ENCODE peak calls at places on chromosomes 13 and 19, in seven cellular contexts. One of them, this sample, is unnamed.
A peak's percentile ranks its signal among the peaks of the same experiment; 100 is the strongest.

GRCh38 chr13:111853766-111854165 is 213.2 kb upstream of the SOX1 start:
- DNase-seq in NCI-H1092 treated with DMSO at 0.1 percent for 48 hours: peak; percentile 100
- DNase-seq in fibroblast of gingiva: no peak
- DNase-seq in HEK293T: no peak
- DNase-seq in stimulated activated CD8-positive, alpha-beta memory T cell treated with anti-CD3 and anti-CD28 coated beads, Interleukin-15, amount 100 ng/mL, for 1 hour: no peak
- DNase-seq in stimulated activated CD4-positive, alpha-beta T cell treated with anti-CD3 and anti-CD28 coated beads, TNF-alpha, amount 100 ng/mL, for 1 hour: no peak
- DNase-seq in AG04450: no peak
- DNase-seq in this sample: no peak

GRCh38 chr13:20332361-20333096 is 100.4 kb upstream of the GJB6 start:
- DNase-seq in NCI-H1092 treated with DMSO at 0.1 percent for 48 hours: no peak
- DNase-seq in fibroblast of gingiva: peak; percentile 39
- DNase-seq in HEK293T: no peak
- DNase-seq in stimulated activated CD8-positive, alpha-beta memory T cell treated with anti-CD3 and anti-CD28 coated beads, Interleukin-15, amount 100 ng/mL, for 1 hour: no peak
- DNase-seq in stimulated activated CD4-positive, alpha-beta T cell treated with anti-CD3 and anti-CD28 coated beads, TNF-alpha, amount 100 ng/mL, for 1 hour: no peak
- DNase-seq in AG04450: no peak
- DNase-seq in this sample: no peak

GRCh38 chr13:111958612-111959395 is 108.1 kb upstream of the SOX1 start:
- DNase-seq in NCI-H1092 treated with DMSO at 0.1 percent for 48 hours: no peak
- DNase-seq in fibroblast of gingiva: no peak
- DNase-seq in HEK293T: no peak
- DNase-seq in stimulated activated CD8-positive, alpha-beta memory T cell treated with anti-CD3 and anti-CD28 coated beads, Interleukin-15, amount 100 ng/mL, for 1 hour: no peak
- DNase-seq in stimulated activated CD4-positive, alpha-beta T cell treated with anti-CD3 and anti-CD28 coated beads, TNF-alpha, amount 100 ng/mL, for 1 hour: no peak
- DNase-seq in AG04450: no peak
- DNase-seq in this sample: no peak

GRCh38 chr13:113546571-113547247 is 37.8 kb upstream of the TFDP1 start:
- DNase-seq in NCI-H1092 treated with DMSO at 0.1 percent for 48 hours: no peak
- DNase-seq in fibroblast of gingiva: no peak
- DNase-seq in HEK293T: no peak
- DNase-seq in stimulated activated CD8-positive, alpha-beta memory T cell treated with anti-CD3 and anti-CD28 coated beads, Interleukin-15, amount 100 ng/mL, for 1 hour: no peak
- DNase-seq in stimulated activated CD4-positive, alpha-beta T cell treated with anti-CD3 and anti-CD28 coated beads, TNF-alpha, amount 100 ng/mL, for 1 hour: no peak
- DNase-seq in AG04450: no peak
- DNase-seq in this sample: no peak

GRCh38 chr13:73934771-73935170 is 199.4 kb downstream of the KLF12 start:
- DNase-seq in NCI-H1092 treated with DMSO at 0.1 percent for 48 hours: no peak
- DNase-seq in fibroblast of gingiva: no peak
- DNase-seq in HEK293T: no peak
- DNase-seq in stimulated activated CD8-positive, alpha-beta memory T cell treated with anti-CD3 and anti-CD28 coated beads, Interleukin-15, amount 100 ng/mL, for 1 hour: no peak
- DNase-seq in stimulated activated CD4-positive, alpha-beta T cell treated with anti-CD3 and anti-CD28 coated beads, TNF-alpha, amount 100 ng/mL, for 1 hour: no peak
- DNase-seq in AG04450: no peak
- DNase-seq in this sample: no peak

GRCh38 chr19:18674616-18675015 is 8.9 kb upstream of the CRTC1 start:
- DNase-seq in NCI-H1092 treated with DMSO at 0.1 percent for 48 hours: peak; percentile 17
- DNase-seq in fibroblast of gingiva: no peak
- DNase-seq in HEK293T: no peak
- DNase-seq in stimulated activated CD8-positive, alpha-beta memory T cell treated with anti-CD3 and anti-CD28 coated beads, Interleukin-15, amount 100 ng/mL, for 1 hour: no peak
- DNase-seq in stimulated activated CD4-positive, alpha-beta T cell treated with anti-CD3 and anti-CD28 coated beads, TNF-alpha, amount 100 ng/mL, for 1 hour: no peak
- DNase-seq in AG04450: no peak
- DNase-seq in this sample: no peak

GRCh38 chr19:2330632-2331284 is 2.3 kb downstream of the SPPL2B start:
- DNase-seq in NCI-H1092 treated with DMSO at 0.1 percent for 48 hours: no peak
- DNase-seq in fibroblast of gingiva: no peak
- DNase-seq in HEK293T: no peak
- DNase-seq in stimulated activated CD8-positive, alpha-beta memory T cell treated with anti-CD3 and anti-CD28 coated beads, Interleukin-15, amount 100 ng/mL, for 1 hour: no peak
- DNase-seq in stimulated activated CD4-positive, alpha-beta T cell treated with anti-CD3 and anti-CD28 coated beads, TNF-alpha, amount 100 ng/mL, for 1 hour: no peak
- DNase-seq in AG04450: no peak
- DNase-seq in this sample: no peak

GRCh38 chr13:25654332-25654731 is 282.6 kb downstream of the ATP8A2 start:
- DNase-seq in NCI-H1092 treated with DMSO at 0.1 percent for 48 hours: no peak
- DNase-seq in fibroblast of gingiva: no peak
- DNase-seq in HEK293T: no peak
- DNase-seq in stimulated activated CD8-positive, alpha-beta memory T cell treated with anti-CD3 and anti-CD28 coated beads, Interleukin-15, amount 100 ng/mL, for 1 hour: no peak
- DNase-seq in stimulated activated CD4-positive, alpha-beta T cell treated with anti-CD3 and anti-CD28 coated beads, TNF-alpha, amount 100 ng/mL, for 1 hour: no peak
- DNase-seq in AG04450: no peak
- DNase-seq in this sample: no peak

GRCh38 chr19:45311640-45312039 is 11.0 kb downstream of the CKM start:
- DNase-seq in NCI-H1092 treated with DMSO at 0.1 percent for 48 hours: no peak
- DNase-seq in fibroblast of gingiva: no peak
- DNase-seq in HEK293T: no peak
- DNase-seq in stimulated activated CD8-positive, alpha-beta memory T cell treated with anti-CD3 and anti-CD28 coated beads, Interleukin-15, amount 100 ng/mL, for 1 hour: no peak
- DNase-seq in stimulated activated CD4-positive, alpha-beta T cell treated with anti-CD3 and anti-CD28 coated beads, TNF-alpha, amount 100 ng/mL, for 1 hour: no peak
- DNase-seq in AG04450: no peak
- DNase-seq in this sample: no peak

GRCh38 chr13:20159646-20160345 is 1.1 kb downstream of the GJA3 start:
- DNase-seq in NCI-H1092 treated with DMSO at 0.1 percent for 48 hours: no peak
- DNase-seq in fibroblast of gingiva: no peak
- DNase-seq in HEK293T: no peak
- DNase-seq in stimulated activated CD8-positive, alpha-beta memory T cell treated with anti-CD3 and anti-CD28 coated beads, Interleukin-15, amount 100 ng/mL, for 1 hour: no peak
- DNase-seq in stimulated activated CD4-positive, alpha-beta T cell treated with anti-CD3 and anti-CD28 coated beads, TNF-alpha, amount 100 ng/mL, for 1 hour: no peak
- DNase-seq in AG04450: no peak
- DNase-seq in this sample: no peak

This sample was measured in GM12878.